ENCODE peak calls at places on chromosomes 5 and 9, in nine cellular contexts. N is fibroblast of lung; P is endothelial cell; V is CD4-positive, alpha-beta T cell; J is DND-41; G is fibroblast of mammary gland; W is AG04450; S is mucosa of descending colon; M is AG09309. E is an unnamed sample.

GRCh38 chr9:92402359-92402758 is 2.0 kb downstream of the OGN start:
- DNase-seq in N (peak; percentile 54), P (no peak), V (no peak), J (no peak), G (no peak), W (no peak), S (no peak), M (no peak), E (no peak)

GRCh38 chr5:150596826-150597225 is 43.6 kb upstream of the SYNPO start:
- DNase-seq in N (no peak), P (no peak), V (no peak), J (no peak), G (no peak), W (no peak), S (no peak), M (no peak), E (no peak)

GRCh38 chr9:90645721-90646120 is 3.1 kb upstream of the DIRAS2 start:
- DNase-seq in N (no peak), P (no peak), V (no peak), J (no peak), G (no peak), W (no peak), S (no peak), M (no peak), E (no peak)

GRCh38 chr9:34517185-34517584 is 5.6 kb downstream of the ENHO start:
- DNase-seq in N (no peak), P (no peak), V (no peak), J (no peak), G (no peak), W (no peak), S (no peak), M (no peak), E (no peak)

GRCh38 chr9:37412431-37413151 is 9.9 kb upstream of the GRHPR start:
- DNase-seq in N (peak; percentile 47), P (no peak), V (no peak), J (no peak), G (no peak), W (no peak), S (no peak), M (peak; percentile 73), E (peak; percentile 59)

GRCh38 chr9:106697799-106698591 is 165.0 kb upstream of the ZNF462 start:
- DNase-seq in N (peak; percentile 78), P (no peak), V (no peak), J (no peak), G (peak; percentile 78), W (no peak), S (peak; percentile 58), M (peak; percentile 48), E (peak; percentile 10)

GRCh38 chr5:162824360-162824759 is 613.0 kb upstream of the CCNG1 start:
- DNase-seq in N (no peak), P (no peak), V (no peak), J (no peak), G (no peak), W (no peak), S (no peak), M (no peak), E (no peak)

GRCh38 chr5:101897914-101898313 is 398.2 kb downstream of the SLCO4C1 start:
- DNase-seq in N (no peak), P (no peak), V (no peak), J (no peak), G (no peak), W (no peak), S (no peak), M (no peak), E (no peak)

GRCh38 chr9:112601646-112602045 is 115.0 kb downstream of the KIAA1958 start:
- DNase-seq in N (peak; percentile 69), P (no peak), V (no peak), J (no peak), G (peak; percentile 30), W (peak; percentile 3), S (no peak), M (peak; percentile 7), E (peak; percentile 38)

GRCh38 chr5:134132372-134133212 is 18.1 kb downstream of the TCF7 start:
- DNase-seq in N (no peak), P (no peak), V (peak; percentile 78), J (peak; percentile 82), G (no peak), W (no peak), S (peak; percentile 79), M (no peak), E (no peak)

DNA sequence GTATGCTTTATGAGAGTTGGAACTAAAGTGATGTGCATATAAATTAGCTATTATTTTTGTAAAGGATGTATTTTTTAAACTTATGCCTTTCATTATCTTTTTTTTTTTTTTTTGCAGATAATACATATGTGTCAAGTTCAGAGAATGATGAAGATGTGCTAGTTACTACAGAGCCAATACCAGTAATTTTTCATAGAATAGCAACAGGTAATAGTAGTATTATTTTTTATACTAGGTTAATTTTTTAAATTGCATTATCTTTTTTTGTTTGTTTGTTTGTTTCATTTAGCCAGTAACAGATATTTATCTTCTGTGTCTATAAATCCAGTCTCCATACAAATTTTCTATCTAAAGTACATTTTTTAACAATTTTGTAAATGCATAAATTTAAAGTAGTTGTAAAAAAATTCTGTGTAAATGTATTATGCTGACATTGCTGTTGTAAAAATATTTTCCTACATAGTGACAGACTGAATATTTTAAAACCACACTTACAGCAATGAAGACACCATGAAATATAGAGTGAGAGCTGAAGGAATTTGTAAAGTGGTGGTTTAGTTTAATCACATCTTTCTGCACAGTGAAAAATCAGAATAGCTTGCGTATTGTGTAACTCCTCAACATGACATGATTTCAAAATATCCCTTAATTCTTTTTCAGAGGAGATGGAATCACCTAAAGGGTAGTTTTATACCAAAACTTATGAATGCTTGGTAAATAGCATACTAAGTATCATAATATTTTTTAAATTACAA is 93.3 kb downstream of the PARP8 start:
- DNase-seq in N (no peak), P (no peak), V (no peak), J (no peak), G (no peak), W (no peak), S (no peak), M (no peak), E (no peak)
- TF ChIP-seq CTCF in N (no peak), P (no peak), V (no peak), J (no peak), G (no peak), W (no peak), S (no peak), M (no peak), E (no peak)

DNA sequence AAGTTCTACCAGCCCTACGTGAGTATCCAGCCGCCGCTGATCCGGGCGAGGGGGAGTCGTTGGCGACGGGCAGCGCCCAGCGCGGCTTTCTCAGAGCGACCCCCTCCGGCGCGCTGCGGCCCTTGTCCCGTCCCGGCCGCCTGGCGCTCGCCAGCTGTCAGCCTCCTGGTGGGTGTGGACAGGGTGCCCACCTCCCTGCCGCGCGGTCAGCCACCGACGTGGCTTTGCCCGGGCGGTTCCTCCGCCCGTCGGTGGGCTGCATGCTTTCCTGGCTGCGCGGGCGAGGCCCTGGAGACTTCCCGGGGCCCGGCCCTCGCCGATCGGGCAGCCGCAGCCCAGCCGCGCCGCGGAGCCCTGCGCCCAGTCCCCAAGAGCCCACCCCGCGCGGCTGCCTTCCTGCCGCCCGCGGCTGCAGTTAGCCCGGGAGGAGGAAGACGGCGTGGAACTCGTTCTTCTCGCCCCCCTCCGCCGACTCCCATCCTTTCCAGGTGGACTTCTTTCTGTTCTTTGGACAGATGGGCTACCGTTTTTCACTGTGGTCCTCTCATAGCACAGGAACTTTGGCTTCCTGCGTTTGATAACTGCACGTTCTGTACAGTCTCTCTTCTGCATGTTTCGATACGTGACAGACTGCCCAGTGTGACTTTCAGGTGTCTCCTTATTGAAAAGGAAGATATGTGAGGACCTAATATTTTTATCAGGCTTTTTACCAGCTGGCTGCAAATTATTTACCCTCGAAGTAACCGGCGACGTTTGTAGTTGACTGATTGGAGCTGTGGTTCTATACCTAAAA is 550 bp downstream of the AP3S1 start:
- DNase-seq in N (no peak), P (peak; percentile 75), V (peak; percentile 2), J (peak; percentile 37), G (peak; percentile 42), W (no peak), S (no peak), M (no peak), E (peak; percentile 42)
- TF ChIP-seq CTCF in N (no peak), P (no peak), V (no peak), J (peak; percentile 26), G (no peak), W (no peak), S (no peak), M (peak; percentile 5), E (peak; percentile 61)

GRCh38 chr5:35436441-35437057 is 181.1 kb upstream of the SPEF2 start:
- DNase-seq in N (peak; percentile 10), P (peak; percentile 39), V (no peak), J (no peak), G (peak; percentile 48), W (no peak), S (no peak), M (peak; percentile 5), E (peak; percentile 49)

GRCh38 chr5:35440409-35440808 is 177.3 kb upstream of the SPEF2 start:
- DNase-seq in N (no peak), P (no peak), V (no peak), J (no peak), G (no peak), W (no peak), S (no peak), M (no peak), E (no peak)

GRCh38 chr5:35442916-35443639 is 174.6 kb upstream of the SPEF2 start:
- DNase-seq in N (peak; percentile 4), P (no peak), V (no peak), J (no peak), G (no peak), W (no peak), S (no peak), M (no peak), E (no peak)

GRCh38 chr5:35438786-35439185 is 178.9 kb upstream of the SPEF2 start:
- DNase-seq in N (peak; percentile 11), P (no peak), V (no peak), J (no peak), G (peak; percentile 17), W (no peak), S (no peak), M (no peak), E (no peak)

DNA sequence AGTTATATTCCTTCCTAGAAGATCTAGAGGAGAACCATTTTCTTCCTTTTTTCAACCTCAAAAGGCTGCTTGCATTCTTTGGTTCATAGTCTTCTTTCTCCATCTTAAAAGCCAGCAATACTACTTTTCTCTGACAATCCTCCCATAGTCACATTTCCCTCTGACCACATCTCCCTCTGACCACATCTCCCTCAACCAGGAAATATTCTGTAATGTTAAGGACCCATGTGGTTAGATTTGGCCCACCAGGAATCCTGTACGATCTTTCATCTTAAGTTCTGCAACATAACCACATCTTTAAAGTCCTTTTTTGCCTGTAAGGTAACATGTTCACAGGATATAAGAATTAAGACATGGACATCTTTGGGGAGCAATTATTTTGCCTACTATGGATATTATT is 179.4 kb upstream of the SPEF2 start:
- DNase-seq in N (peak; percentile 9), P (no peak), V (no peak), J (no peak), G (no peak), W (no peak), S (no peak), M (no peak), E (no peak)
- TF ChIP-seq CTCF in N (no peak), P (no peak), V (no peak), J (no peak), G (no peak), W (no peak), S (no peak), M (no peak), E (no peak)

GRCh38 chr9:93587651-93588347 is 11.4 kb downstream of the PHF2 start:
- DNase-seq in N (no peak), P (peak; percentile 38), V (no peak), J (peak; percentile 3), G (no peak), W (no peak), S (no peak), M (no peak), E (no peak)
- TF ChIP-seq CTCF in N (peak; percentile 13), P (no peak), V (no peak), J (no peak), G (peak; percentile 17), W (peak; percentile 22), S (no peak), M (peak; percentile 23), E (peak; percentile 55)

E was measured in HFFc6.